ENCODE peak calls at places on chromosome 16, in four cellular contexts. Z is activated CD4-positive, alpha-beta T cell treated with anti-CD3 and anti-CD28 coated beads for 4 hours; W is activated T-helper 1 cell treated with anti-CD3 and anti-CD28 coated beads, Interleukin-2, amount 50 U/mL, for 16 hours; N is NCI-H2107. U is an unnamed sample.

GRCh38 chr16:46845952-46846351 is 15.0 kb upstream of the C16orf87 start:
- DNase-seq in Z (no peak), W (no peak), N (no peak), U (no peak)

GRCh38 chr16:66085651-66086050 is 280.8 kb upstream of the CDH5 start:
- DNase-seq in Z (no peak), W (no peak), N (no peak), U (no peak)

GRCh38 chr16:79484237-79484636 is 116.3 kb downstream of the MAF start:
- DNase-seq in Z (no peak), W (no peak), N (no peak), U (no peak)

GRCh38 chr16:4531816-4532215 is 6.8 kb downstream of the CDIP1 start:
- DNase-seq in Z (no peak), W (no peak), N (no peak), U (no peak)

GRCh38 chr16:54351171-54351570 is 64.6 kb upstream of the IRX3 start:
- DNase-seq in Z (no peak), W (no peak), N (no peak), U (peak)

GRCh38 chr16:48445782-48446533 is 60.7 kb upstream of the SIAH1 start:
- DNase-seq in Z (no peak), W (no peak), N (no peak), U (no peak)

GRCh38 chr16:77788196-77789084 is at the start of gene VAT1L:
- DNase-seq in Z (no peak), W (no peak), N (no peak), U (peak)

GRCh38 chr16:17359778-17360177 is 111.0 kb downstream of the XYLT1 start:
- DNase-seq in Z (peak), W (no peak), N (no peak), U (peak)

GRCh38 chr16:80948886-80949502 is 57.7 kb downstream of the CMC2 start:
- DNase-seq in Z (peak), W (no peak), N (no peak), U (no peak)

GRCh38 chr16:1884155-1884760 is 12.3 kb upstream of the MEIOB start:
- DNase-seq in Z (no peak), W (no peak), N (no peak), U (peak)

GRCh38 chr16:57694191-57694555 is 433 bp upstream of the DRC7 start:
- DNase-seq in Z (no peak), W (no peak), N (no peak), U (no peak)

GRCh38 chr16:877242-878065 is 76.9 kb upstream of the GNG13 start:
- DNase-seq in Z (no peak), W (no peak), N (no peak), U (no peak)

GRCh38 chr16:7303014-7303676 is 29.5 kb upstream of the RBFOX1 start:
- DNase-seq in Z (no peak), W (no peak), N (no peak), U (peak)

GRCh38 chr16:49010396-49010795 is 271.2 kb downstream of the CBLN1 start:
- DNase-seq in Z (no peak), W (no peak), N (no peak), U (no peak)

GRCh38 chr16:35140293-35140986 is 1681.0 kb downstream of the TP53TG3F start:
- DNase-seq in Z (no peak), W (no peak), N (no peak), U (no peak)

GRCh38 chr16:986411-986810 is 4.8 kb downstream of the SOX8 start:
- DNase-seq in Z (no peak), W (no peak), N (no peak), U (no peak)

GRCh38 chr16:53870831-53871230 is 166.9 kb downstream of the FTO start:
- DNase-seq in Z (no peak), W (no peak), N (no peak), U (no peak)

GRCh38 chr16:46774743-46775177 is 26.6 kb upstream of the MYLK3 start:
- DNase-seq in Z (no peak), W (no peak), N (no peak), U (no peak)

GRCh38 chr16:72621651-72622050 is 426.3 kb downstream of the ZFHX3 start:
- DNase-seq in Z (no peak), W (no peak), N (no peak), U (no peak)

GRCh38 chr16:77394699-77395098 is 40.1 kb downstream of the ADAMTS18 start:
- DNase-seq in Z (no peak), W (no peak), N (no peak), U (no peak)